ENCODE peak calls at places on chromosomes 16 and 17, in six cellular contexts. H, O, A, R, Z and M are unnamed samples.

GRCh38 chr16:57039148-57039812 is 49.9 kb downstream of the NLRC5 start:
- DNase-seq in H (peak; percentile 73), O (no peak), A (no peak), R (peak; percentile 81), Z (no peak), M (no peak)

GRCh38 chr16:17397499-17397891 is 73.3 kb downstream of the XYLT1 start:
- DNase-seq in H (no peak), O (no peak), A (no peak), R (peak; percentile 83), Z (no peak), M (no peak)

GRCh38 chr16:49277386-49277742 is 4.3 kb downstream of the CBLN1 start:
- DNase-seq in H (no peak), O (no peak), A (no peak), R (no peak), Z (no peak), M (no peak)

GRCh38 chr17:6135996-6136395 is 65.8 kb downstream of the WSCD1 start:
- DNase-seq in H (no peak), O (no peak), A (no peak), R (no peak), Z (no peak), M (no peak)

GRCh38 chr17:79930077-79930785 is 91.0 kb upstream of the CBX4 start:
- DNase-seq in H (no peak), O (peak; percentile 54), A (no peak), R (no peak), Z (no peak), M (peak; percentile 68)

GRCh38 chr17:49748791-49749190 is 15.1 kb downstream of the FAM117A start:
- DNase-seq in H (no peak), O (no peak), A (no peak), R (no peak), Z (no peak), M (no peak)

GRCh38 chr16:69796285-69797118 is 34.4 kb downstream of the WWP2 start:
- DNase-seq in H (peak; percentile 66), O (peak; percentile 58), A (peak; percentile 54), R (peak; percentile 77), Z (peak; percentile 7), M (no peak)

GRCh38 chr16:81036751-81037350 is 1.2 kb downstream of the ATMIN start:
- DNase-seq in H (peak; percentile 25), O (no peak), A (no peak), R (no peak), Z (peak; percentile 64), M (no peak)

GRCh38 chr16:10776280-10776679 is 32.6 kb downstream of the NUBP1 start:
- DNase-seq in H (no peak), O (no peak), A (no peak), R (no peak), Z (no peak), M (no peak)
- H2AFZ ChIP-seq in H (no peak overlapping the region), O (no peak overlapping the region), A (no peak overlapping the region), R (no peak overlapping the region), Z (no peak overlapping the region), M (no peak overlapping the region)

DNA sequence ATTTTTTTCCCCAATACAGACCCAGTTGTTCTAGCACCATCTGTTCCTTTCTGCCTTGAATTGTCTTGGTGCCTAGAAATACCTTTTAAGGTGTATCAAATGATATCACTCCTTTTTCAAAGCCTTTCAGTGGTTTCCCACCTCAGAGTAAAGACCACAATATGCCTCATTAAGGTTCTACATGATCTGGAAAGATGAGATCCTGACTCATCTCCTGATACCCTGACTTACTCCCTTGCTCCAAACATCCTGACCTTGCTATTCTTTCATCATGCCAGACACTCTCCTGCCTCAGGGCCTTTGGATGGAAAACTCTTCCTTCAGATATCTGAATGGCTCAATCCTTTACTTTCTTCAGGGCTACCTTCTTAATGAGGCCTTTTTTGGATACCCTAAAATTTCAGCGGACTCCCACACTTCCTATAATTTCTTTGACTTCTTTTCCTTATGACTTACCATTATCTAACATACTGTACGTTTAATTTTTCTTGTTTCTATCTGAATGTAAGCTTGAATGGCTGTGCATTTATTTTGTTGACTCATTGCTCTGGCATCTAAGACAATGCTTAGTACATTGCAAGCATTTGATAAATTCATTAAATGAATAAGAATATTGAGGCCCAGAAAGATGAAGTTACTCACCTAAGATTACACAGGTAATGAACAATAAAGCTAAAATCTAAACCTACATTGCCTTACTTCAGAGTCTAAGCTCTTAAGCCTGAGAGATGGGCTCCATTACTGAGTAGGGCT is 19.2 kb downstream of the FLOT2 start:
- DNase-seq in H (no peak), O (no peak), A (no peak), R (no peak), Z (no peak), M (no peak)
- H3K14ac ChIP-seq in H (no peak overlapping the region), O (no peak overlapping the region), A (no peak overlapping the region), R (no peak overlapping the region), Z (no peak overlapping the region), M (no peak overlapping the region)

GRCh38 chr16:73154063-73154870 is 106.3 kb upstream of the ZFHX3 start:
- DNase-seq in H (no peak), O (no peak), A (no peak), R (no peak), Z (no peak), M (no peak)

GRCh38 chr16:73150790-73151189 is 102.9 kb upstream of the ZFHX3 start:
- DNase-seq in H (no peak), O (no peak), A (no peak), R (no peak), Z (no peak), M (no peak)

GRCh38 chr16:73149329-73149728 is 101.4 kb upstream of the ZFHX3 start:
- DNase-seq in H (no peak), O (no peak), A (no peak), R (no peak), Z (no peak), M (no peak)

GRCh38 chr16:73152731-73153130 is 104.8 kb upstream of the ZFHX3 start:
- DNase-seq in H (no peak), O (peak; percentile 59), A (peak; percentile 69), R (no peak), Z (no peak), M (peak; percentile 13)

DNA sequence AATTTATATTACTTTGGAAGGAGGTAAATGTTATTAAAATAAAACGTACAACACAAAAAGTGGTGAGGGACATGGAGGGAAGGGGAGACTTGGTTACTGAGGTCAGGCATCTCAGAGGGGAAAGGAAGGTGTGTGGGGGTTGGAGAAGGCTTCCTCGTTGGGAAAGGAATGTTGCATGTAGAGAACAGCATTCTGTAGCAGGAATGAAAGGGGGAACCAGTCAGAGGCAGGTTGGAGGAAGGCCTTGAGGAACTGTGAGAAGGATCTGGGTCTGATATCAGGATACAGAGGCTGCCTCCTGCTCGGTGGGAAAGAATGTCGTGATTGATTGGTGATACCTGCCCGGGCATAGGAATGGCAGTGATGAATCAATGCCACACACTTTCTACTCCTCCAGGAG is 103.3 kb upstream of the ZFHX3 start:
- DNase-seq in H (no peak), O (no peak), A (peak; percentile 33), R (no peak), Z (no peak), M (no peak)
- H2AFZ ChIP-seq in H (no peak overlapping the region), O (no peak overlapping the region), A (no peak overlapping the region), R (no peak overlapping the region), Z (no peak overlapping the region), M (no peak overlapping the region)

DNA sequence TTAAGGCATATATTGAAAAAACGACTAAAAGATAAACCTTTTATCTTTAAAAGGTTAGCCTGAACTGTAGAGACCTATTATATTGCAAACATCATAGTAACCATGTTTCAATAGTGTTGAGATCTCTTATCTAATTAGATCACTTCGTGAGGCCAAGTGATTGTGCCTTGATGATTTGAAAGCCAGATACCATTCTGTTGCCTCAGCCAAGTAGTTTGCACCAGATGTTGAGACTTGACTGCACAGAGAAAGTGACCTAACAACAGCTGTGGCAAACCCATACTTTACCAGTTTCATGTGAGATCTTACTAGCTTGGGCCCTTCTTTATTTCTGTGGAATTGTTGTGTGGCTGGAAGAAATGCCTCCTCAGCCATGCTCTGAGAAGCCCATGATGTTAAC is 717.3 kb downstream of the KCNJ2 start:
- DNase-seq in H (no peak), O (no peak), A (no peak), R (no peak), Z (no peak), M (no peak)
- H3K14ac ChIP-seq in H (no peak overlapping the region), O (no peak overlapping the region), A (no peak overlapping the region), R (no peak overlapping the region), Z (no peak overlapping the region), M (no peak overlapping the region)

DNA sequence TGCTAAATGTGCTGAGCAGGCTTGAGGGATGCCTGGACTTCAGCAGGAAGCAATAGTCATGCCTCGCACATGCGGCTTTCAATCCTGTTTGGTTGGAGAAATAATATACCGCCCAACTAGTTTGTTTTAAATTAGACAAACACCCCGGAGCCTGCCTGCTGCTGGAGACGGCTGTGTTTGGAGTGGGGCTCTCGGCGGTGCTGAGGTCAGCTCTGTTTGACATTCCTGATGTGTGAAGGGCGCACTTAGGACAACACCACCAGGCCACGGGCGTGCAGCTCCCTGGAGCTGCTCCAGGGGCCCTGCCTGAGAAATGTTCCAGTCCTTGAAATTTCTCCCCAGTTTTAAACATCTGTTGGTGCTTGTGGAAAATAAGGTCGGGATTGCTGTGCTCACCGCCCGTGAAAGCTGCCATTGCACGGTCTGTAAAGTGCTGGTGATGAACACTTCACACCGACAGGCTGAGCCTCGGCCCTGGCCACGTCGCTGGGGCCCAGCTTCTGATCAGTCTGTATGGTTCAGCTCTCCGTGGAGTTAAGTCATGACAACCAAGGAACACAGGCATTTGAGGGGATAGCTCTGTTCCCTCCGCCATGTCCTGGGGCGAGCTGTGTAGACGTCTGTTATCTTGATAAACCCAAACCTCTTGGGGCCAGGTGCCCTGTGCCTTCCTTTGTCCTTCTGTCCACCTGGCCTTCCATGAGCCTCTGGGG is 110.4 kb downstream of the METRNL start:
- DNase-seq in H (peak; percentile 52), O (no peak), A (no peak), R (peak; percentile 90), Z (no peak), M (peak; percentile 14)
- H2AFZ ChIP-seq in H (no peak overlapping the region), O (no peak overlapping the region), A (no peak overlapping the region), R (peak overlapping the region; percentile 36), Z (no peak overlapping the region), M (no peak overlapping the region)

GRCh38 chr16:66939366-66939765 is 4.0 kb downstream of the CES2 start:
- DNase-seq in H (no peak), O (no peak), A (no peak), R (no peak), Z (no peak), M (no peak)
- H3K14ac ChIP-seq in H (no peak overlapping the region), O (no peak overlapping the region), A (no peak overlapping the region), R (no peak overlapping the region), Z (no peak overlapping the region), M (no peak overlapping the region)

GRCh38 chr17:43545383-43545632 is 832 bp downstream of the ETV4 start:
- DNase-seq in H (no peak), O (no peak), A (no peak), R (peak; percentile 18), Z (peak; percentile 41), M (no peak)
- H2AFZ ChIP-seq in H (peak overlapping the region; percentile 86), O (peak overlapping the region; percentile 88), A (no peak overlapping the region), R (peak overlapping the region; percentile 89), Z (no peak overlapping the region), M (no peak overlapping the region)